ENCODE peak calls at places on chromosomes 4 and X, in four cellular contexts. P is HepG2, D is H1, V is K562. J is an unnamed sample.

GRCh38 chrX:39764441-39764914 is 333.3 kb downstream of the BCOR start:
- DNase-seq in P (no peak), D (no peak), V (no peak), J (no peak)

GRCh38 chrX:119784747-119785446 is 6.5 kb downstream of the RPL39 start:
- DNase-seq in P (no peak), D (peak; percentile 51), V (peak; percentile 37), J (no peak)

GRCh38 chrX:77275392-77275791 is 171.8 kb upstream of the FGF16 start:
- DNase-seq in P (no peak), D (no peak), V (no peak), J (no peak)

GRCh38 chr4:115113382-115114106 is at the start of gene NDST4:
- DNase-seq in P (no peak), D (no peak), V (no peak), J (no peak)

GRCh38 chrX:24594531-24594930 is 52.6 kb downstream of the PCYT1B start:
- DNase-seq in P (no peak), D (no peak), V (no peak), J (no peak)

GRCh38 chr4:25773358-25773757 is 89.4 kb downstream of the SEL1L3 start:
- DNase-seq in P (no peak), D (no peak), V (no peak), J (no peak)

GRCh38 chr4:28149762-28150161 is 1289.1 kb downstream of the STIM2 start:
- DNase-seq in P (no peak), D (no peak), V (no peak), J (no peak)

GRCh38 chr4:112145820-112146813 is 863 bp downstream of the FAM241A start:
- DNase-seq in P (no peak), D (peak; percentile 72), V (peak; percentile 46), J (peak; percentile 17)

GRCh38 chr4:97073194-97073593 is 1070.1 kb downstream of the STPG2 start:
- DNase-seq in P (no peak), D (no peak), V (no peak), J (no peak)

GRCh38 chr4:185710487-185710995 is 101.5 kb downstream of the SORBS2 start:
- DNase-seq in P (no peak), D (no peak), V (no peak), J (no peak)

GRCh38 chr4:140856692-140857091 is 100.5 kb upstream of the TBC1D9 start:
- DNase-seq in P (no peak), D (no peak), V (no peak), J (no peak)

GRCh38 chr4:13178621-13179020 is 305.5 kb downstream of the RAB28 start:
- DNase-seq in P (no peak), D (no peak), V (no peak), J (no peak)

GRCh38 chrX:137574102-137574783 is 8.3 kb downstream of the ZIC3 start:
- DNase-seq in P (no peak), D (peak; percentile 75), V (no peak), J (no peak)

GRCh38 chr4:141021397-141022194 is 111.7 kb downstream of the RNF150 start:
- DNase-seq in P (no peak), D (no peak), V (no peak), J (no peak)

GRCh38 chrX:151713859-151714258 is 2.0 kb upstream of the FATE1 start:
- DNase-seq in P (peak; percentile 0), D (peak; percentile 63), V (peak; percentile 67), J (no peak)

GRCh38 chr4:47913858-47914218 is 545 bp downstream of the NFXL1 start:
- DNase-seq in P (peak; percentile 13), D (peak; percentile 73), V (no peak), J (no peak)

GRCh38 chr4:41652971-41653370 is 95.6 kb downstream of the PHOX2B start:
- DNase-seq in P (no peak), D (no peak), V (no peak), J (no peak)

GRCh38 chr4:129335263-129335662 is 239.3 kb downstream of the C4orf33 start:
- DNase-seq in P (no peak), D (no peak), V (no peak), J (no peak)

GRCh38 chrX:9611436-9612145 is 146.7 kb downstream of the TBL1X start:
- DNase-seq in P (peak; percentile 15), D (no peak), V (no peak), J (no peak)

GRCh38 chrX:19865567-19866363 is 21.6 kb downstream of the SH3KBP1 start:
- DNase-seq in P (no peak), D (no peak), V (no peak), J (no peak)

GRCh38 chr4:11263208-11263607 is 165.5 kb downstream of the HS3ST1 start:
- DNase-seq in P (no peak), D (no peak), V (no peak), J (no peak)
- TF ChIP-seq BRCA1 in P (no peak), D (no peak), V (no peak), J (no peak)

DNA sequence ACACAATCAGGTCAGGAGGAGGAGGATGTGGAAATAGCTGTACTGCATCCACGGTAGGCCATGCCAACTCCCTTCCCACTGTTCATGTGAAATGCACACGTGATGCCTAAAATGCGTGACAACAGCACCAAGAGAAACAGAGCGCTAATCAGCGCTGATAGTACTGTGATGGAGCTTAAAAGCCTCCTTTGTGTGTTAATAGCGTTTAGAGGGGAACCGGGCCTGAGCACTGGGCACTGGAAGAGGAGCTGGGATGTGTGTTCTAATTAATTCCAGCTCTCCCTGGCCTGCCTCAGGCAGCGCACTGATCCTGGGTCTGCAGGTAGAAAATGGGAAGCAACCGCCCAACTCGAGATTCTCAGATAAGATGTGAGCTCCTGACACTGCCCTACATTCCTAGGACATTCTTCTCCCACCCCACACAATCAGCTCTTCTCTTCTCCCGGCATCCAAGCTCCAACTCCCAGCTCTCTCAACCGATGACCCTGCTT is 12.9 kb downstream of the DCTD start:
- DNase-seq in P (no peak), D (peak; percentile 32), V (no peak), J (no peak)
- TF ChIP-seq BRCA1 in P (no peak), D (no peak), V (no peak), J (no peak)

DNA sequence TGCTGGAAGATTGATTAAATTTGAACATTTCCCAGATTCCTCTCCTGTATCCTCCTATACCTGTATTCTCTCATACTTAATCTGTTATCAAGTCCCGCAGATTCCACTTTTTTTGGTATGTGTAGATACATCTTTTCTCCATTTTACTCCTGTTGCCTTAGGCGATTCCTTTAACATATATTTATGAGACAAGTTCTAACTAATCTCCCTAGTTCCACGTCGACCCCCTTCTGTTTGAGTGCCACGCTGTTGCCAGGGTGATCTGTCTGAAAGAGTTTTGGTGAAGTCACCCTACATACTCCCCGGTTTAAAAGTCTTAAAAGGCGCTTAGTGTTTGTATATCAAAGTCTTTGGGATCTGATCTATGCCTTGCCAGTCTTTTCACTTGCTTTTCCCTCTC is 2.4 kb downstream of the HNRNPH2 start:
- DNase-seq in P (no peak), D (no peak), V (no peak), J (no peak)
- TF ChIP-seq BRCA1 in P (no peak), D (no peak), V (no peak), J (no peak)

GRCh38 chr4:132513491-132513890 is 635.6 kb upstream of the PCDH10 start:
- DNase-seq in P (no peak), D (no peak), V (no peak), J (no peak)
- TF ChIP-seq BRCA1 in P (no peak), D (no peak), V (no peak), J (no peak)

DNA sequence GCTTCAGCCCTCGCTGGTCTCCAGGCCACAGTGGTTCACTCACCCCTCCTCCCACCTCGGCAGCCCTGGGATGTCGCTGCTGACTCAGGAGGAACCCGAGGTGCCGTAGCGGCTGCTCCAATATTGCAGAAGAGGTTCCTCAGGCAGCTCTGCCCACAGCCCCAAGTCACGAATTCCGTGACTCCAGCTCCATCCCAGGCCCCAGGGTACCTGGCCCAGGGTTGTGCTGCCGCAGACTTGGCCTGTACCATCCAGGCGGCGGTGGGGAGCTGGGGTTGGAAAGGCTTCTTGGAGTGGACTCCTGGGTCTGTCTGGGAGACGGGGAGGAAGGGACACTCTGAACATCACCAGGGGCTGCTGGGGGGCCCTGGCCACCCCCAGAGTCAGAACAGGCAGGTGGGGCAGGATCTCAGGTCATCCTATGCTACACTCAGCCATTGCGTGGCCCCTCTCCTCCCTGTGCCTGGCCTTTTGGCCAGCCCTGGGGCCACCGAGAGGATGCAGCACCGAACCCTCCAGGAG is 728 bp upstream of the HGFAC start:
- DNase-seq in P (no peak), D (no peak), V (no peak), J (no peak)
- TF ChIP-seq BRCA1 in P (no peak), D (no peak), V (no peak), J (no peak)

DNA sequence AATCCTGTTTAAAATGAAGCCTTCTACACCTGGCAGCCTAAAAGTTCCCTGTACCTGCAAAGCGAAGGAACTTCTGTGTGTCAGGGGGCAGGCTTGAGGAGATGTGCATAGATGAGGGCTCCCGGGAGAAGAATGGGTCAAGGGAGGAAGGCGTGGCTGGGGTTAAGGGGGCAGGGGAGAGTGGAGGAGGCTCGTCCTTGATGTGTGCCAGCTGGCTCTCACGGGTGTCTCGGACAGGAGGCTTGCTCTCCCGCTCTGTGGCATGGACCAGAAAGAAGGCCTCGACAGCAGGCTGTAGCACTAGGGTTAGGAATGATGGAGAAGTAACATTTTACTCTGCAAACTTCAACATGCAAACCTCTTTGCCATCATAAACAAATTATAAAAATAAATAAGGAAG is 104.6 kb upstream of the HSD17B10 start:
- DNase-seq in P (no peak), D (no peak), V (no peak), J (no peak)
- TF ChIP-seq BRCA1 in P (no peak), D (no peak), V (no peak), J (no peak)

DNA sequence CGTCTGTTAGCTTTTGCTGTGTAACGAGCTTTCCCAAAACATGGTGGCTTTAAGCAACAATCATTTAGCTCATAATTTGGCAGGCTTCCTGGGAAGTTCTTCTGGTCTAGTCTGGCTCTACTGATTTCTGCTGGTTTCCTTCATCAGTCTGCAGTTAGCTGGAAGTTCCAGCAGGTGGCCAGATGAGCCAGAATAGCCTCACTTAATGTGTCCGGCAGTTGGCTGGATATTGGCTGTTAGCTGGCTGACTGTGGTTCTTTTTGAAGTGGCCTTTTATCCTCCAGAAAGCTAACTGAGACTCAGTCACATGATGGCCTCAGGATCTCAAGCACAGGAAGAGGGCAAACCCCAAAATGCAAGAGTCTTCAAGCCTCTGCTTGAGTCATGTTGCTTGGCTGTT is 34.9 kb downstream of the FTHL17 start:
- DNase-seq in P (peak; percentile 42), D (peak; percentile 45), V (peak; percentile 28), J (no peak)
- TF ChIP-seq BRCA1 in P (no peak), D (no peak), V (no peak), J (no peak)

GRCh38 chrX:45769919-45770582 is 569.4 kb upstream of the DIPK2B start:
- DNase-seq in P (peak; percentile 88), D (no peak), V (peak; percentile 41), J (peak; percentile 51)

GRCh38 chrX:45767021-45767491 is 566.4 kb upstream of the DIPK2B start:
- DNase-seq in P (no peak), D (no peak), V (no peak), J (no peak)

GRCh38 chrX:45765726-45766125 is 565.0 kb upstream of the DIPK2B start:
- DNase-seq in P (no peak), D (no peak), V (no peak), J (no peak)

GRCh38 chrX:45771114-45771513 is 570.4 kb upstream of the DIPK2B start:
- DNase-seq in P (peak; percentile 51), D (no peak), V (no peak), J (no peak)

GRCh38 chrX:45768666-45769065 is 568.0 kb upstream of the DIPK2B start:
- DNase-seq in P (no peak), D (no peak), V (no peak), J (no peak)
- TF ChIP-seq BRCA1 in P (no peak), D (no peak), V (no peak), J (no peak)

GRCh38 chr4:139145552-139145932 is 31.5 kb downstream of the ELF2 start:
- DNase-seq in P (no peak), D (no peak), V (no peak), J (no peak)
- TF ChIP-seq BRCA1 in P (no peak), D (no peak), V (no peak), J (no peak)

J was measured in GM12878.